ENCODE peak calls at places on chromosome 17, in nine cellular contexts. J, B, L, W, U, H, O, I and K are unnamed samples.

GRCh38 chr17:80274317-80274716 is 13.7 kb downstream of the RNF213 start:
- DNase-seq in B (no peak), I (no peak), O (no peak), W (no peak), U (no peak), J (no peak), H (no peak), L (no peak), K (no peak)

GRCh38 chr17:42895185-42895555 is 5.4 kb upstream of the G6PC1 start:
- DNase-seq in U (peak), I (no peak), L (no peak), J (no peak), O (peak), W (peak), B (peak), H (no peak), K (no peak)

GRCh38 chr17:61750656-61751055 is 112.7 kb downstream of the BRIP1 start:
- DNase-seq in H (no peak), L (no peak), I (no peak), O (no peak), B (no peak), W (no peak), U (no peak), J (no peak), K (no peak)

GRCh38 chr17:76840884-76841775 is 27.1 kb upstream of the MGAT5B start:
- DNase-seq in U (no peak), O (no peak), L (no peak), B (no peak), W (no peak), J (no peak), H (no peak), I (no peak), K (peak)

GRCh38 chr17:40903129-40903847 is 18.2 kb upstream of the KRT20 start:
- DNase-seq in L (no peak), I (no peak), O (peak), J (no peak), H (no peak), B (no peak), U (peak), W (no peak), K (peak)

GRCh38 chr17:79207957-79208356 is 133.3 kb downstream of the ENGASE start:
- DNase-seq in O (no peak), H (no peak), B (no peak), W (no peak), L (no peak), J (no peak), U (no peak), I (no peak), K (no peak)

GRCh38 chr17:72334205-72334604 is 213.4 kb downstream of the SOX9 start:
- DNase-seq in U (no peak), B (no peak), O (peak), J (no peak), H (no peak), W (no peak), L (no peak), I (no peak), K (no peak)

GRCh38 chr17:33113281-33114010 is 121.8 kb downstream of the SPACA3 start:
- DNase-seq in L (no peak), I (no peak), J (no peak), H (no peak), O (no peak), U (no peak), W (no peak), B (no peak), K (peak)

GRCh38 chr17:2854662-2855061 is 58.4 kb downstream of the RAP1GAP2 start:
- DNase-seq in W (no peak), B (no peak), U (peak), H (no peak), L (no peak), I (no peak), J (no peak), O (no peak), K (no peak)

GRCh38 chr17:71986886-71987285 is 133.9 kb upstream of the SOX9 start:
- DNase-seq in O (no peak), L (no peak), B (no peak), W (no peak), J (no peak), H (no peak), I (no peak), U (no peak), K (no peak)

GRCh38 chr17:57004944-57005579 is 27.1 kb downstream of the SCPEP1 start:
- DNase-seq in U (peak), H (peak), I (no peak), J (no peak), B (no peak), O (no peak), L (no peak), W (no peak), K (no peak)